ENCODE peak calls at places on chromosomes 13 and 19, in eight cellular contexts. P, W, E, D, H, F, G and N are unnamed samples.

GRCh38 chr13:31022491-31022890 is 90.0 kb downstream of the TEX26 start:
- DNase-seq in P (no peak), W (no peak), E (no peak), D (no peak), H (no peak), F (no peak), G (no peak), N (no peak)

GRCh38 chr13:23330356-23330755 is 103.1 kb downstream of the SACS start:
- DNase-seq in P (no peak), W (no peak), E (peak), D (no peak), H (no peak), F (no peak), G (no peak), N (no peak)

GRCh38 chr13:111912991-111913781 is 153.8 kb upstream of the SOX1 start:
- DNase-seq in P (peak), W (no peak), E (no peak), D (no peak), H (peak), F (no peak), G (no peak), N (no peak)

GRCh38 chr19:33063356-33064116 is 1.2 kb downstream of the RHPN2 start:
- DNase-seq in P (no peak), W (peak), E (no peak), D (peak), H (no peak), F (no peak), G (no peak), N (no peak)

GRCh38 chr13:111559612-111560423 is 239.4 kb downstream of the TEX29 start:
- DNase-seq in P (peak), W (no peak), E (no peak), D (no peak), H (no peak), F (no peak), G (no peak), N (no peak)

GRCh38 chr13:19668778-19669177 is 35.3 kb downstream of the MPHOSPH8 start:
- DNase-seq in P (no peak), W (no peak), E (no peak), D (no peak), H (no peak), F (no peak), G (no peak), N (no peak)

GRCh38 chr19:21970466-21970865 is 40.3 kb downstream of the ZNF208 start:
- DNase-seq in P (no peak), W (no peak), E (no peak), D (no peak), H (no peak), F (no peak), G (no peak), N (no peak)

GRCh38 chr19:19628499-19629134 is 597 bp upstream of the LPAR2 start:
- DNase-seq in P (peak), W (peak), E (peak), D (peak), H (no peak), F (no peak), G (no peak), N (no peak)

GRCh38 chr13:50928609-50929274 is 19.2 kb downstream of the RNASEH2B start:
- DNase-seq in P (no peak), W (no peak), E (no peak), D (no peak), H (no peak), F (no peak), G (no peak), N (no peak)

GRCh38 chr13:33352023-33352422 is 66.5 kb upstream of the STARD13 start:
- DNase-seq in P (no peak), W (no peak), E (no peak), D (no peak), H (no peak), F (no peak), G (no peak), N (no peak)

GRCh38 chr13:49936943-49937273 is 768 bp upstream of the SPRYD7 start:
- DNase-seq in P (no peak), W (no peak), E (no peak), D (peak), H (peak), F (no peak), G (no peak), N (no peak)

GRCh38 chr19:35054626-35055025 is 13.1 kb downstream of the HPN start:
- DNase-seq in P (no peak), W (no peak), E (no peak), D (no peak), H (no peak), F (no peak), G (no peak), N (no peak)

DNA sequence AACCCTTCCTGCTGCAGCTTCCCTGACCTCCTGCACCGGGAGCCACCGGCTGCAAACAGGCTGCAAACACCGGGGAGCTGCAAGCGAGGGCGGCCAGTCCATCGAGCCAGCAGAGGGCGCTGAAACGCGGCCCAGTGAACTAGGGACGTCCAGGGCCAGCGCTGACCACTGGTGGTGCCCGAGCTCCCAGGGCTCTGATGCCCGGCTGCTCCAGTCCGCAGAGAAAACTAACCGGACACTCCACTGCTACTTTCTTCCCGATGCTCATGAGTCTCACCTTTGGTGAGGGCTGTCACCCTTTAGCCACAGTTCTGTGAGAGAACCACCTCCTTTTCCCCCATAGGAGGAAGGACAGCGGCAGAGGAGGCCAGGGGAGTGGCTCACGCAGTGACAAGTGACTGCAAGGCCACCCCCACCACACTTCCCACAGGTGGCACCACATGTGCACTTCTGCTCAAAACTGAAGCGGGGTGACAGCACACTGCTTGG is 82.8 kb upstream of the MTIF3 start:
- DNase-seq in P (peak), W (peak), E (peak), D (peak), H (peak), F (peak), G (peak), N (peak)
- TF ChIP-seq POLR2A in P (no peak), W (no peak), E (no peak), D (no peak), H (no peak), F (no peak), G (no peak), N (no peak)

GRCh38 chr19:41307954-41308449 is 2.0 kb upstream of the CCDC97 start:
- DNase-seq in P (no peak), W (no peak), E (no peak), D (no peak), H (no peak), F (no peak), G (no peak), N (no peak)
- TF ChIP-seq POLR2AphosphoS5 in P (no peak), W (no peak), E (no peak), D (no peak), H (no peak), F (no peak), G (no peak), N (no peak)

DNA sequence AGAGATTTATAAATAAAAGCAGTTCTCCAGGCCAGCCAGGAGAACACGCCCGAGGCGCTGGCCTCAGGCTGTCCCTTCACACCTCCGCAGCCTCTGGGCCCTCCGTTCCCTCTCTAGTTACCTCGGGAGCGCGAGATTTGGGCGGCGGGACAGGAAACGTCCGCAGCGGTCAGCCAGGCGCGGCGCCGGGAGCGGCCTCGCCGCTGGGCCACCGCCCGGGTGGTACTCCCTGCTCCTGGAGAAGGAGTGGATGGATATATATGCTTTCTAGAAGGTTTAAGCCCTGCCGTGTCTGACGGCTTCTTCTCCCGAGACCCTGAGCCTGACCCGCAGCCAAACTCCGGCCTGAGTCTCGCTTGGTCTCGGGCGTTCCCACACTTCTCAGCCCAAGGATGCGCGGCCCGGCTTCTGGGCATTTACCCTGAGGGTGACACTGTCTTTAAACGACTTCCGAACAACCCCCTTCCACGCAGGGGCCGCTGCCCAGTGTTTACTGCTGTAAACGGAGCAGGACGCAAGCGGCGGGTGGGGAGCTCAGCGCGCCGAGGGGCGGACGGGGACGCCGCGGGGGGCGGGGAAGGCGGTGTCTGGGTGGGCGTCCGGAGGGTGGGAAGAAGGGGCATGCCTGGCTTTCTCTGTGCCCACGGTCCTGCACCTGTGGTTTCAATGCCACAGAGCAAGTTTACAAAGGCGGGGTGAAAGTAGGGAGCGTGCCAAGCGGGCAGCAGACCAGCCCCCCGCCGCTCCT is 2.0 kb upstream of the ZIC2 start:
- DNase-seq in P (no peak), W (no peak), E (peak), D (peak), H (peak), F (no peak), G (peak), N (no peak)
- TF ChIP-seq POLR2A in P (no peak), W (no peak), E (no peak), D (no peak), H (no peak), F (no peak), G (no peak), N (no peak)

GRCh38 chr19:13018037-13018914 is 23.0 kb downstream of the NFIX start:
- DNase-seq in P (no peak), W (peak), E (no peak), D (peak), H (peak), F (no peak), G (peak), N (no peak)

GRCh38 chr19:13019330-13019729 is 24.1 kb downstream of the NFIX start:
- DNase-seq in P (no peak), W (no peak), E (no peak), D (no peak), H (no peak), F (no peak), G (no peak), N (no peak)

GRCh38 chr19:13016245-13016627 is 21.0 kb downstream of the NFIX start:
- DNase-seq in P (no peak), W (no peak), E (no peak), D (no peak), H (no peak), F (no peak), G (no peak), N (no peak)

GRCh38 chr19:13016628-13017305 is 21.5 kb downstream of the NFIX start:
- DNase-seq in P (no peak), W (no peak), E (no peak), D (no peak), H (no peak), F (no peak), G (peak), N (no peak)

GRCh38 chr19:13017306-13018036 is 22.2 kb downstream of the NFIX start:
- DNase-seq in P (no peak), W (no peak), E (no peak), D (no peak), H (no peak), F (no peak), G (no peak), N (no peak)
- TF ChIP-seq POLR2AphosphoS5 in P (no peak), W (no peak), E (no peak), D (no peak), H (no peak), F (no peak), G (no peak), N (no peak)

DNA sequence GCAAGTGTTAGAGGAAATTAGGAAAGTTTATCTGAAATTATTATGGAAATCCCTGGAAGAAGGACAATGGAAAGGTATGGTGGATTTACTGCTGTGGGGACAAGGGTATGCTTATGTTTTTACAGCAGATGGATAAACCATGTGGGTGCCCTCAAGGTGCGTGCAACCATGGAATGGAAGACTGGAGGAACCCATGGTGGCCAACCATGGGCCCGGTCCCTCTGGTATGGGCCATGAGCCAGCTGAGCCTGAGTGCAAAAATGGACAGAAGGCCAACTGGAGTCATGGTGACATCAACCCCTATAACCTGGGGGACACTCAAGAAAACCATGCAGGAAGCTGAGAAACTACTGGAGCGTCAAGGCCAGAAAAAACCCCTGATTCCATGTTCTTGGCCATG is 46.1 kb upstream of the ZNF726 start:
- DNase-seq in P (no peak), W (no peak), E (no peak), D (no peak), H (no peak), F (no peak), G (no peak), N (no peak)
- TF ChIP-seq POLR2A in P (no peak), W (no peak), E (no peak), D (no peak), H (no peak), F (no peak), G (no peak), N (no peak)

DNA sequence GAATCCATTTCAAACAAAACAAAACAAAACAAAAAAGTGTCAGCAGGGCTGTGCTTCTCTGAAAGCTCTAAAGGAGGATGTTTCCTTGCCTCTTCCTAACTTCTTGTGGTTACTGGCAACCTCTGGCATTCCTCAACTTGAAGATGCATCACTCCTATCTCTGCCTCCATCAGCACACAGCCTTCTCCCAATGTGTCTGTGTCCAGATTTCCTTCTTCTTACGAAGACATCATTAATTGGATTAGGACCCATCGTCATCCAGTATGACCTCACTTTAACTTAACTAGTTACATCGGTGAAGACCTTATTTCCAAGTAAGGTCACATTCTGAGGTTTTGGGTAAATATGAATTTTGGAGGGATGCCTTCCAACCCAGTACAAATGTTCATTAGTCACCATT is 33.8 kb upstream of the GTF2F2 start:
- DNase-seq in P (no peak), W (no peak), E (no peak), D (no peak), H (no peak), F (no peak), G (no peak), N (no peak)
- TF ChIP-seq POLR2AphosphoS5 in P (no peak), W (no peak), E (no peak), D (no peak), H (no peak), F (no peak), G (no peak), N (no peak)